ENCODE peak calls at places on chromosomes 4 and X, in five cellular contexts. W is aorta, Y is colonic mucosa, N is H9, T is endothelial cell of umbilical vein. V is an unnamed sample. For H3K27me3, the result is how much of the 10 kb centered on the place peaks cover.

GRCh38 chrX:38061335-38061734 is 55.0 kb downstream of the SYTL5 start:
- DNase-seq in W (no peak), T (peak), Y (no peak), N (no peak), V (no peak)

GRCh38 chrX:129925305-129926092 is 19.5 kb downstream of the UTP14A start:
- DNase-seq in T (peak), N (peak), Y (peak), W (peak), V (peak)

GRCh38 chr4:80921441-80921840 is 109.1 kb upstream of the BMP3 start:
- DNase-seq in W (no peak), Y (no peak), T (no peak), N (no peak), V (no peak)

GRCh38 chr4:76582074-76582816 is 147.2 kb downstream of the SHROOM3 start:
- DNase-seq in T (no peak), Y (no peak), W (no peak), N (no peak), V (no peak)

GRCh38 chr4:87188063-87188462 is 32.4 kb downstream of the KLHL8 start:
- DNase-seq in T (no peak), Y (no peak), N (no peak), W (no peak), V (no peak)

GRCh38 chr4:82984459-82984858 is 26.2 kb downstream of the LIN54 start:
- DNase-seq in Y (no peak), W (no peak), N (no peak), T (peak), V (no peak)

GRCh38 chr4:184747034-184747830 is 13.3 kb upstream of the CENPU start:
- DNase-seq in W (no peak), T (no peak), Y (peak), N (peak), V (peak)

GRCh38 chr4:172357006-172357405 is 543.8 kb downstream of the GALNTL6 start:
- DNase-seq in N (no peak), W (no peak), T (no peak), Y (no peak), V (no peak)

GRCh38 chrX:12955882-12956703 is 18.8 kb upstream of the TMSB4X start:
- DNase-seq in Y (peak), T (peak), W (peak), N (no peak), V (no peak)

GRCh38 chr4:4642201-4643025 is 100.6 kb upstream of the STX18 start:
- DNase-seq in N (no peak), T (no peak), W (no peak), Y (no peak), V (no peak)

GRCh38 chrX:19625612-19626011 is 110.3 kb upstream of the MAP3K15 start:
- DNase-seq in W (no peak), Y (no peak), T (peak), N (no peak), V (no peak)

GRCh38 chr4:51835854-51836253 is 7.1 kb upstream of the DCUN1D4 start:
- DNase-seq in W (no peak), N (no peak), T (no peak), Y (no peak), V (no peak)

GRCh38 chr4:150394046-150394445 is 187.9 kb upstream of the MAB21L2 start:
- DNase-seq in W (no peak), T (no peak), N (no peak), Y (no peak), V (no peak)

GRCh38 chr4:153465922-153466636 is at the start of gene TMEM131L:
- DNase-seq in N (peak), Y (peak), T (peak), W (peak), V (peak)

GRCh38 chrX:104565791-104566687 is at the start of gene IL1RAPL2:
- DNase-seq in N (peak), W (no peak), T (no peak), Y (peak), V (peak)

GRCh38 chr4:164718817-164719216 is 35.1 kb upstream of the SMIM31 start:
- DNase-seq in N (no peak), T (no peak), W (no peak), Y (no peak), V (no peak)

GRCh38 chr4:10082047-10082446 is 34.6 kb downstream of the WDR1 start:
- DNase-seq in N (no peak), T (no peak), Y (no peak), W (no peak), V (no peak)

GRCh38 chr4:174332741-174333493 is 49.2 kb downstream of the CEP44 start:
- DNase-seq in N (no peak), T (no peak), W (no peak), Y (no peak), V (no peak)

GRCh38 chr4:107035711-107036601 is at the start of gene DKK2:
- DNase-seq in N (peak), Y (no peak), T (peak), W (peak), V (peak)

GRCh38 chr4:98639523-98639922 is 18.9 kb downstream of the TSPAN5 start:
- DNase-seq in T (no peak), W (no peak), Y (no peak), N (no peak), V (no peak)

GRCh38 chr4:6582889-6583504 is 8.0 kb downstream of the MAN2B2 start:
- DNase-seq in Y (no peak), N (no peak), W (no peak), T (peak), V (no peak)

GRCh38 chrX:53125506-53125905 is 31.6 kb downstream of the KANTR start:
- DNase-seq in T (no peak), Y (no peak), W (no peak), N (no peak), V (no peak)

GRCh38 chrX:38968344-38968743 is 167.1 kb downstream of the MID1IP1 start:
- DNase-seq in T (no peak), W (no peak), N (no peak), Y (no peak), V (no peak)

GRCh38 chrX:12223650-12224049 is 85.4 kb downstream of the FRMPD4 start:
- DNase-seq in Y (no peak), W (no peak), N (no peak), T (no peak), V (no peak)

GRCh38 chr4:165814256-165815010 is 58.6 kb upstream of the TLL1 start:
- DNase-seq in N (no peak), W (no peak), Y (no peak), T (peak), V (no peak)

GRCh38 chrX:24301806-24302205 is 12.1 kb downstream of the SUPT20HL2 start:
- DNase-seq in Y (no peak), W (no peak), T (no peak), N (no peak), V (no peak)

GRCh38 chrX:107659768-107660167 is 31.5 kb downstream of the PRPS1 start:
- DNase-seq in W (no peak), T (peak), Y (no peak), N (no peak), V (no peak)

GRCh38 chr4:10762541-10762940 is 78.0 kb upstream of the CLNK start:
- DNase-seq in W (no peak), T (no peak), Y (no peak), N (no peak), V (no peak)

GRCh38 chr4:86957214-86957613 is 22.4 kb downstream of the AFF1 start:
- DNase-seq in Y (no peak), W (no peak), N (no peak), T (no peak), V (no peak)

GRCh38 chr4:143768007-143768591 is 67.6 kb upstream of the FREM3 start:
- DNase-seq in N (no peak), W (no peak), Y (no peak), T (peak), V (no peak)

GRCh38 chr4:1792832-1793495 is at the start of gene FGFR3:
- DNase-seq in Y (peak), N (peak), T (no peak), W (no peak), V (peak)

GRCh38 chr4:1790005-1790404 is 3.1 kb upstream of the FGFR3 start:
- DNase-seq in T (no peak), W (no peak), N (no peak), Y (no peak), V (no peak)

GRCh38 chr4:1793940-1794808 is 1.1 kb downstream of the FGFR3 start:
- DNase-seq in Y (no peak), W (no peak), T (peak), N (no peak), V (no peak)

GRCh38 chr4:1793496-1793840 is 375 bp downstream of the FGFR3 start:
- DNase-seq in N (no peak), T (no peak), Y (peak), W (peak), V (peak)

DNA sequence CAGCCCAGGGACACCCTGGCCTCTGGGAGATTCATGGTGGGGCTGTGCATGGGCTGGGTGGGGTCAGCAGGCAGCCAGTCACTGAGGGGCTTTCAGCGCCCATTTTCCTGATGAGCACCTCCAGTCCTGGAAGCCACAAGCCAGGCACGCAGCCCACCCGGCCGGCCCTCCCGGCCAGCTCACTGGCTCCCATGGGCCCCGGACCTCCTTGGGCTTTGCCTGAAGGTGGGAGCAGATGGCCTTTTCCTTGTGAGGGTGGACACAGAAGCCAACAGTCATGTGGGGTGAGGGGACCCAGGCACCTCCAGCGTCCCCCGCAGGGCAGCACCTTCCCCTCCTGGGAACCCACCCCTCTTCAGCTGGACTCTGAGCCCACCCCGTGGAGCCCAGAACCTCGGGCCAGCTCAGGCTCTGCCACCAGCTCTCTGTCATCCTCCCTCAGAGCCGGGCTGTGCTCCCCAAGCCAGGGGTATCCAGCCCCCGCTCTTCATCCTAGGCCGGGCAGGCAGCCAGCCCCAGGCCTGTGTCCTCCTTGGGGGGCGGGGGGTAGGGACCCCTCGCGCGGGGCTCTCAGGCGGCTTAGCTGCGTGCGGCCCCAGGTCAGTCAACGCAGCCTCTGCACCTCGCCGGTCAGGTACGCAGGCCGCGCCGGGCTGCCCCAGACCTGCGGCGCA is 798 bp upstream of the FGFR3 start:
- DNase-seq in Y (no peak), N (no peak), W (no peak), T (no peak), V (no peak)
- H3K27me3 ChIP-seq in Y (under half), N (under half), W (under half), T (under half), V (under half)

DNA sequence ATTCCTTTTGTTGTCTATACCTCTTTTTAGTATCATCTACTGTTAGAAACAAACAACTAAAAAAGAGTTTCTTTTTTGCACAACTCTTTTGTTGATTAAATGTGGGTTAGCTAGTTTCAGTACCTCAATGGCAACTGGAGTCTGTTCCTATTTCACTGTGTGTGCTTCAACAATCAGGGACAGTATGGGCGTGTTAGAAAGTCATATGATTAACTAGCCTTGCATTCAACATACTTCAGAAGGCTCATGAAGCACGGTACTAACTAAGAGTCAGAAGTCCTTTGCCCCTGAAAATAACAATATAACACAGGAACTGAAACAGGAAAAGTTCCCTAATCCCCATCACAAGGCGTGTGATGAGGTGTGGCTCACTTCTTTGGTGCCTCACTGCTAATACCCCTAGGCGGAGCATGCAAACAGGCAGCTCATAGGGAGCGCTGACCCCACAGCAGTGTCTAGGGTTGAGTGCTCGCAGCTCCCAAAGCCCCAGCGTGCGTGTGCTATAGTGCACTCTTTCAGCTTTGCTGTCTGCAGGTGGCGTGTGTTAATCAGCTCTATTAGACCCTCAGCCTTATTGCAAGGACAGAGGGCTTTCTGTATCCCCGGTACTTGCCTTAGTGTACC is 203.1 kb upstream of the NDST3 start:
- DNase-seq in Y (no peak), T (no peak), W (no peak), N (no peak), V (no peak)
- H3K27me3 ChIP-seq in Y (under half), T (under half), W (under half), N (under half), V (under half)

GRCh38 chr4:1563241-1563640 is 120.9 kb downstream of the FAM53A start:
- DNase-seq in N (no peak), T (no peak), Y (no peak), W (no peak), V (no peak)
- H3K27me3 ChIP-seq in N (under half), T (under half), Y (under half), W (under half), V (under half)

GRCh38 chr4:158807696-158808095 is 38.9 kb downstream of the FNIP2 start:
- DNase-seq in T (no peak), N (no peak), Y (no peak), W (no peak), V (no peak)
- H3K27me3 ChIP-seq in T (under half), N (under half), Y (under half), W (under half), V (under half)

GRCh38 chr4:1462009-1462767 is 55.9 kb upstream of the NKX1-1 start:
- DNase-seq in Y (no peak), N (peak), W (no peak), T (no peak), V (no peak)

GRCh38 chr4:1459081-1459480 is 52.8 kb upstream of the NKX1-1 start:
- DNase-seq in N (peak), T (no peak), Y (no peak), W (no peak), V (no peak)

GRCh38 chr4:1460967-1461868 is 55.0 kb upstream of the NKX1-1 start:
- DNase-seq in N (no peak), Y (no peak), T (no peak), W (no peak), V (no peak)

GRCh38 chr4:1458581-1458980 is 52.3 kb upstream of the NKX1-1 start:
- DNase-seq in T (no peak), N (no peak), Y (no peak), W (no peak), V (no peak)

DNA sequence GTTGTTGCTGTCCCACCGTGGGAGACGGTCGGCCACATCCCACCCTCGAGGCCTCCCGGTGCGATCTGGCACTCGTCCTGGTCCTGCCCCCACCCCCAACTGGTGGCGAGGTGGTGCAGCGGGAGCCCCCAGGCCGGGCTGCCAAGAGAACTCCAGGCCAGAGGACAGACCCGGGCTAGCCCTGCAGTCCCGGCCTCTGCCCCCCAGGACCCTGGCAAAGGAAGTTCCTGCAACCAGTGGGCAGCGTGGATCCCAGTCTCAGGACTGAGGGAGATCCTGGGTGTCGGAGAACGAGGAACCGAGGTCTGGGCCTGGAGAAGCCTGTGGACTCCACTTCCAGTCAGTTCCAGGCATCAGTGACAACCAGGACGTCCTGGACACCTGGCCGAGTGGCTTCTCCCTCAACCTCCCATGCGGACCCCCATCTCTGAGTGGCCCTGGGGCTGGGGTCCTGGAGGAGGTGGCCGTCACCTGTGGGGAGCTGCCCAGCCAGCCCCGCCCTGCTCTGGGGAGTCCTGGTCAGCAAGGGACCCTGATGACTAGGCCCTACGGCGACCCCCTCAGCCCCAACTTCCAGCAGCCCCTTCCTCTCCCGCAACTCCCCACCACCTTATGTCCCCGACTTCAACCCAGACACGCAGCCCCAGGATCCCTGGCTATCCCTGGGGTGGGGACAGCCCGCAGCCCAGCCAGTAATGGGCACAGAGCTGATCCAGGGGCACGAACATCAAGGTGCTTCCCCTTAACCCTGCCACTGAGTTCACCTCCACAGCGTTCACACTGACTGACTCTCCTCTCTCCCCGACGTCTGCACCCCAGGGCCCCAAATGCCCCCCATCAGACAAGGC is 53.6 kb upstream of the NKX1-1 start:
- DNase-seq in Y (no peak), N (peak), T (no peak), W (peak), V (no peak)
- H3K27me3 ChIP-seq in Y (under half), N (under half), T (under half), W (under half), V (under half)

GRCh38 chrX:145623453-145623852 is 194.2 kb upstream of the SLITRK2 start:
- DNase-seq in W (no peak), N (no peak), T (no peak), Y (no peak), V (no peak)

DNA sequence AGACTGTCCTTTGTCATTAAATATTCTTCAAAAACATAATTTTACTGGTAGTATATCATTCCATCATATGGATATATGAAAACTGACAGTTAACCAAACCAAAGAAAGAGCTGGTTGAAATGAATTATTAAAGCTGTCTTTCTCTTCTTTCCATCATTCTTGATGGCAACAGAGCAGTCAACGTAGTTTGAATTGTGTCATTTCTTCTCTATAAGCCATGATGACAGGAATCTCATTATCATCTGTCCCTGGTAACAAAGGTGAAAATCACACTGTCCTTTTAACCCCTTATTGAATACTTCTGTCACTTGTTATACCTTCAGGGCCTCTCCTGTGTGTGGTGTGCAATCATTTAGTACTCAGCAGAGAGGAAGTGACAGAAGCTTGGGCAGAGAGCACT is 197.0 kb upstream of the SLITRK2 start:
- DNase-seq in N (no peak), T (no peak), Y (no peak), W (no peak), V (no peak)
- H3K27me3 ChIP-seq in N (under half), T (under half), Y (under half), W (under half), V (under half)

GRCh38 chr4:155546451-155546850 is 120.2 kb upstream of the GUCY1A1 start:
- DNase-seq in N (no peak), T (no peak), W (no peak), Y (no peak), V (no peak)

GRCh38 chr4:155552180-155552579 is 114.5 kb upstream of the GUCY1A1 start:
- DNase-seq in N (peak), T (no peak), Y (no peak), W (no peak), V (no peak)

GRCh38 chr4:155545456-155545855 is 121.2 kb upstream of the GUCY1A1 start:
- DNase-seq in T (peak), Y (no peak), W (no peak), N (no peak), V (no peak)

GRCh38 chr4:155544547-155544946 is 122.1 kb upstream of the GUCY1A1 start:
- DNase-seq in Y (no peak), T (no peak), W (no peak), N (no peak), V (no peak)

GRCh38 chr4:155548173-155548572 is 118.5 kb upstream of the GUCY1A1 start:
- DNase-seq in Y (no peak), T (no peak), N (no peak), W (no peak), V (no peak)
- H3K27me3 ChIP-seq in Y (under half), T (under half), N (under half), W (under half), V (under half)

DNA sequence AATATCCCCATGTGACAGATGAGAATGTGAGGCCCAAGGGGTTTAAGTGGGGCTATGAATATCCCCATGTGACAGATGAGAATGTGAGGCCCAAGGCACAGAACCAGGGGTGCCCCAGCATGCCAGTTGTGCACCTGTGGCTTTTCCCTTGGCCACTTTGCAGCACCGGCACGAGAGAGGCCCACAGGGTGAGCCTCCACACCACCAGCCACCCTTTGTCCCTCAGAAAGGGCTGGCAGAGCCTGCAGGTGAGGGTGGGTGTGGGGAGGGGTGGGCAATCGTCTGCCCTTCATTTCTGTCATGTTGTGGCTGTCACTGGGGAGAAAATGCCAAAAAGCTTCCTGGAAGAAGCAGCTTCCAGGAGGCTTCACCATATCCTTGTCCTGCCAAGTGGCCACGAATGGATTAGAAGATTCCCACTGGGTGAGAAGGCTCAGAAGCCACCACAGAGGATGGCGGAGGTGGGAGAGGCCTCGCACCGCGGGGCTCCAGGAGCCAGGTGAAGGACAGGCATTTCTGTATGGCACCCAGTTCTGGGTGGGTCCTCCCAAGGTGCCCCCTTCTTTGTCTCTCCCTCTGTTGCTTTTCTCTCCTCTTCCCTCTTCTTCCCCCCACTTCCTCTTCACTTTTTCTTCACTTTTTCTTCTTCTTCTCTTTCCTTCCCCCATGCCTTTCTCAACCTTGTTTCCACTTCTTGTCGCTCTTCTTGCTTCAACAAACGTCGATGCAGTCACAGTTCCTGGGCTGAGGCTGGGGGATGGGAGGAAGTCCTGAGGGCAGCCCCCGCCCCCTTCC is 469 bp upstream of the GPR78 start:
- DNase-seq in N (no peak), T (no peak), Y (no peak), W (no peak), V (no peak)
- H3K27me3 ChIP-seq in N (under half), T (under half), Y (under half), W (under half), V (under half)